ENCODE peak calls at places on chromosomes 13 and 19, in four cellular contexts. One of them, this sample, is unnamed.

GRCh38 chr13:113854238-113855011 is 9.5 kb downstream of the GAS6 start:
- DNase-seq in PC-3: no peak
- DNase-seq in neural progenitor cell: no peak
- DNase-seq in GM23338: no peak
- DNase-seq in this sample: no peak

GRCh38 chr13:49810825-49811526 is 18.5 kb upstream of the KPNA3 start:
- DNase-seq in PC-3: peak; percentile 36
- DNase-seq in neural progenitor cell: no peak
- DNase-seq in GM23338: no peak
- DNase-seq in this sample: no peak

GRCh38 chr13:112143046-112143752 is 76.2 kb downstream of the SOX1 start:
- DNase-seq in PC-3: no peak
- DNase-seq in neural progenitor cell: no peak
- DNase-seq in GM23338: no peak
- DNase-seq in this sample: no peak

GRCh38 chr19:38076337-38076736 is 147.7 kb downstream of the DPF1 start:
- DNase-seq in PC-3: no peak
- DNase-seq in neural progenitor cell: no peak
- DNase-seq in GM23338: no peak
- DNase-seq in this sample: no peak

GRCh38 chr19:46614114-46614701 is 10.7 kb downstream of the PTGIR start:
- DNase-seq in PC-3: peak; percentile 81
- DNase-seq in neural progenitor cell: peak; percentile 86
- DNase-seq in GM23338: peak; percentile 90
- DNase-seq in this sample: peak; percentile 91

GRCh38 chr13:71866173-71867091 is 572 bp downstream of the DACH1 start:
- DNase-seq in PC-3: no peak
- DNase-seq in neural progenitor cell: peak; percentile 71
- DNase-seq in GM23338: peak; percentile 33
- DNase-seq in this sample: peak; percentile 70

GRCh38 chr19:32819415-32820400 is 49.9 kb downstream of the SLC7A9 start:
- DNase-seq in PC-3: no peak
- DNase-seq in neural progenitor cell: no peak
- DNase-seq in GM23338: no peak
- DNase-seq in this sample: no peak

GRCh38 chr19:45973564-45974338 is at the start of gene NOVA2:
- DNase-seq in PC-3: peak; percentile 48
- DNase-seq in neural progenitor cell: peak; percentile 96
- DNase-seq in GM23338: peak; percentile 96
- DNase-seq in this sample: peak; percentile 100

GRCh38 chr19:33416307-33417215 is 43.1 kb downstream of the CEBPG start:
- DNase-seq in PC-3: peak; percentile 77
- DNase-seq in neural progenitor cell: peak; percentile 81
- DNase-seq in GM23338: peak; percentile 90
- DNase-seq in this sample: peak; percentile 87

GRCh38 chr19:485122-485521 is 11.2 kb upstream of the MADCAM1 start:
- DNase-seq in PC-3: no peak
- DNase-seq in neural progenitor cell: no peak
- DNase-seq in GM23338: no peak
- DNase-seq in this sample: no peak

GRCh38 chr13:38636756-38637155 is 50.1 kb upstream of the FREM2 start:
- DNase-seq in PC-3: no peak
- DNase-seq in neural progenitor cell: no peak
- DNase-seq in GM23338: peak; percentile 21
- DNase-seq in this sample: no peak

GRCh38 chr13:64052526-64052925 is 2636.9 kb upstream of the PCDH20 start:
- DNase-seq in PC-3: no peak
- DNase-seq in neural progenitor cell: no peak
- DNase-seq in GM23338: no peak
- DNase-seq in this sample: no peak

GRCh38 chr19:41563847-41564514 is 12.0 kb upstream of the CEACAM21 start:
- DNase-seq in PC-3: peak; percentile 22
- DNase-seq in neural progenitor cell: peak; percentile 9
- DNase-seq in GM23338: peak; percentile 51
- DNase-seq in this sample: no peak

GRCh38 chr19:52961981-52962380 is 700 bp downstream of the ZNF816 start:
- DNase-seq in PC-3: peak; percentile 7
- DNase-seq in neural progenitor cell: peak; percentile 12
- DNase-seq in GM23338: no peak
- DNase-seq in this sample: no peak

GRCh38 chr19:37931941-37932655 is 25.1 kb downstream of the SIPA1L3 start:
- DNase-seq in PC-3: peak; percentile 92
- DNase-seq in neural progenitor cell: peak; percentile 87
- DNase-seq in GM23338: peak; percentile 90
- DNase-seq in this sample: no peak

GRCh38 chr13:83355042-83355441 is 527.2 kb downstream of the SLITRK1 start:
- DNase-seq in PC-3: no peak
- DNase-seq in neural progenitor cell: no peak
- DNase-seq in GM23338: no peak
- DNase-seq in this sample: no peak

GRCh38 chr19:45505151-45505995 is 1.9 kb upstream of the VASP start:
- DNase-seq in PC-3: no peak
- DNase-seq in neural progenitor cell: no peak
- DNase-seq in GM23338: no peak
- DNase-seq in this sample: no peak

GRCh38 chr13:24187185-24187584 is 26.7 kb downstream of the SPATA13 start:
- DNase-seq in PC-3: peak; percentile 25
- DNase-seq in neural progenitor cell: no peak
- DNase-seq in GM23338: no peak
- DNase-seq in this sample: no peak

GRCh38 chr19:28424041-28424440 is 788.9 kb downstream of the UQCRFS1 start:
- DNase-seq in PC-3: no peak
- DNase-seq in neural progenitor cell: peak; percentile 64
- DNase-seq in GM23338: peak; percentile 95
- DNase-seq in this sample: no peak

GRCh38 chr19:16118489-16119033 is 6.9 kb downstream of the RAB8A start:
- DNase-seq in PC-3: no peak
- DNase-seq in neural progenitor cell: no peak
- DNase-seq in GM23338: no peak
- DNase-seq in this sample: no peak

GRCh38 chr19:14556662-14557188 is 15.1 kb downstream of the NDUFB7 start:
- DNase-seq in PC-3: peak; percentile 89
- DNase-seq in neural progenitor cell: peak; percentile 91
- DNase-seq in GM23338: peak; percentile 93
- DNase-seq in this sample: peak; percentile 94

GRCh38 chr13:24671367-24672117 is 8.7 kb upstream of the ATP12A start:
- DNase-seq in PC-3: peak; percentile 86
- DNase-seq in neural progenitor cell: peak; percentile 69
- DNase-seq in GM23338: peak; percentile 87
- DNase-seq in this sample: peak; percentile 82

GRCh38 chr13:82432949-82433348 is 1449.3 kb downstream of the SLITRK1 start:
- DNase-seq in PC-3: no peak
- DNase-seq in neural progenitor cell: no peak
- DNase-seq in GM23338: no peak
- DNase-seq in this sample: no peak

GRCh38 chr13:75633285-75633684 is 2.8 kb upstream of the LMO7 start:
- DNase-seq in PC-3: peak; percentile 66
- DNase-seq in neural progenitor cell: no peak
- DNase-seq in GM23338: no peak
- DNase-seq in this sample: no peak

GRCh38 chr19:49362048-49362925 is at the start of gene TEAD2:
- DNase-seq in PC-3: peak; percentile 63
- DNase-seq in neural progenitor cell: peak; percentile 90
- DNase-seq in GM23338: peak; percentile 89
- DNase-seq in this sample: peak; percentile 69

GRCh38 chr13:77535448-77535847 is at the start of gene SCEL:
- DNase-seq in PC-3: peak; percentile 66
- DNase-seq in neural progenitor cell: no peak
- DNase-seq in GM23338: no peak
- DNase-seq in this sample: no peak

GRCh38 chr13:75432045-75432444 is 49.9 kb downstream of the TBC1D4 start:
- DNase-seq in PC-3: no peak
- DNase-seq in neural progenitor cell: no peak
- DNase-seq in GM23338: peak; percentile 24
- DNase-seq in this sample: no peak

GRCh38 chr13:41213919-41214318 is 19.6 kb upstream of the KBTBD7 start:
- DNase-seq in PC-3: no peak
- DNase-seq in neural progenitor cell: no peak
- DNase-seq in GM23338: no peak
- DNase-seq in this sample: no peak

GRCh38 chr19:49390978-49391304 is 2.9 kb downstream of the KASH5 start:
- DNase-seq in PC-3: no peak
- DNase-seq in neural progenitor cell: no peak
- DNase-seq in GM23338: no peak
- DNase-seq in this sample: no peak

GRCh38 chr13:72109863-72110262 is 242.9 kb upstream of the DACH1 start:
- DNase-seq in PC-3: peak; percentile 67
- DNase-seq in neural progenitor cell: no peak
- DNase-seq in GM23338: no peak
- DNase-seq in this sample: no peak

DNA sequence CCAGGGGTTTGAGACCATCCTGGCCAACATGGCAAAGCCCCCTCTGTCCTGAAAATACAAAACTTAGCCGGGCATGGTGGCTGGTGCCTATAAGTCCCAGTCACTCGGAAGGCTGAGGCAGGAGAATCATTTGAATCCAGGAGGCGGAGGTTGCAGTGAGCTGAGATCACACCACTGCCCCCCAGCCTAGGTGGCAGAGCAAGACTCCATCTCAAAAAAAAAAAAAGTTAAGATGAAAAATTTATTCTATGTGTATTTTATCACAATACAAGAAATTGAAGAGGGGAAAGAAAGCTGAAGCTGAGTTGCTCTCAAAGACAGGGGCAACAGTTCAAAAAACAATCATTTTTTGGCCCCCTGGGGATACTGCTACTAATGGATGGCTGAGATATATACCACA is 31.1 kb downstream of the INSR start:
- DNase-seq in PC-3: no peak
- DNase-seq in neural progenitor cell: no peak
- DNase-seq in GM23338: no peak
- DNase-seq in this sample: no peak
- H3K4me1 ChIP-seq in PC-3: no peaks in the 10 kb centered on the region
- H3K4me1 ChIP-seq in neural progenitor cell: peaks cover 4% of the 10 kb centered on the region
- H3K4me1 ChIP-seq in GM23338: no peaks in the 10 kb centered on the region
- H3K4me1 ChIP-seq in this sample: no peaks in the 10 kb centered on the region

GRCh38 chr19:5129691-5130090 is 160.8 kb downstream of the KDM4B start:
- DNase-seq in PC-3: no peak
- DNase-seq in neural progenitor cell: no peak
- DNase-seq in GM23338: no peak
- DNase-seq in this sample: no peak

GRCh38 chr19:5131866-5132561 is 163.1 kb downstream of the KDM4B start:
- DNase-seq in PC-3: peak; percentile 76
- DNase-seq in neural progenitor cell: peak; percentile 78
- DNase-seq in GM23338: no peak
- DNase-seq in this sample: no peak

GRCh38 chr19:5128932-5129389 is 160.0 kb downstream of the KDM4B start:
- DNase-seq in PC-3: no peak
- DNase-seq in neural progenitor cell: no peak
- DNase-seq in GM23338: no peak
- DNase-seq in this sample: no peak

GRCh38 chr19:5131031-5131865 is 162.3 kb downstream of the KDM4B start:
- DNase-seq in PC-3: no peak
- DNase-seq in neural progenitor cell: no peak
- DNase-seq in GM23338: peak; percentile 34
- DNase-seq in this sample: no peak

GRCh38 chr19:5130371-5131030 is 161.6 kb downstream of the KDM4B start:
- DNase-seq in PC-3: no peak
- DNase-seq in neural progenitor cell: no peak
- DNase-seq in GM23338: no peak
- DNase-seq in this sample: no peak
- TF ChIP-seq EZH2phosphoT487 in PC-3: no peak
- TF ChIP-seq EZH2phosphoT487 in neural progenitor cell: no peak
- TF ChIP-seq EZH2phosphoT487 in GM23338: no peak
- TF ChIP-seq EZH2phosphoT487 in this sample: no peak

GRCh38 chr13:99383511-99383921 is 76.3 kb upstream of the GPR183 start:
- DNase-seq in PC-3: no peak
- DNase-seq in neural progenitor cell: no peak
- DNase-seq in GM23338: no peak
- DNase-seq in this sample: no peak

GRCh38 chr13:99380921-99381645 is 73.9 kb upstream of the GPR183 start:
- DNase-seq in PC-3: no peak
- DNase-seq in neural progenitor cell: no peak
- DNase-seq in GM23338: no peak
- DNase-seq in this sample: no peak

GRCh38 chr13:99383946-99384345 is 76.7 kb upstream of the GPR183 start:
- DNase-seq in PC-3: no peak
- DNase-seq in neural progenitor cell: no peak
- DNase-seq in GM23338: no peak
- DNase-seq in this sample: no peak

GRCh38 chr13:99384468-99384867 is 77.3 kb upstream of the GPR183 start:
- DNase-seq in PC-3: no peak
- DNase-seq in neural progenitor cell: no peak
- DNase-seq in GM23338: no peak
- DNase-seq in this sample: no peak

DNA sequence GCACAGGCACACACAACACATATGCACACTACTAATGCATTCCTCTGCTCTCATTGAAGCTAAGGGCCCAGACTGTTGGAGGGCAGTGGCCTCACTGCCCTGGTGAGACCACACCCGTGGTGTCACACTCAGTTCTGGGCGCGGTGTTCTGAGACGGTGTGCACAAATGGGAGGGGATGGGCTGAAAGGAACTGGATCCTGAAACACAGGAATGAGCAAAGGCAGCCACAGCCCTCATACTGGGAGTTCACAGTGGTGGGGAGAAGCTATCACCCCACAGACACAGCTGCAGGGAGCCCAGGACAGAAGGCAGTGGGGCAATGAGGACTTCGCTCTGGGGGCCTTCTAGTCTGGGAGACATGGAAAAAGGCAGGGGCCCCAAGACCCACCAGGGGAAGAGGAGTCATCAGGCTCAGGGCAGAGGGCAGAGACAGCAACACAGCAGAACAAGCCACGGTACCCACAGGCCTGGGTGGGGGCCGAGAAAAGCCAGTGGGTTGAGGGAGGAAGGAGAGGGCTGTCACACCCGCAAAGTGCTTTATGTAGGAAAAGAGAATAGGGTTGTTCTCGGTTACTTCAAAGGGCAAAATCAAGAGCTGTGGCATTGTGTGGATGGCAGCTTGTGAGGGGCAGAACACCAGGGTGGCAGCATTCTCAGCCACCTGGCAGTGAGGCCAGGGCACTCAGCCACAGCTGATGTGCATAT is 75.4 kb upstream of the GPR183 start:
- DNase-seq in PC-3: no peak
- DNase-seq in neural progenitor cell: no peak
- DNase-seq in GM23338: no peak
- DNase-seq in this sample: no peak
- H3K4me1 ChIP-seq in PC-3: no peaks in the 10 kb centered on the region
- H3K4me1 ChIP-seq in neural progenitor cell: peaks cover 7% of the 10 kb centered on the region
- H3K4me1 ChIP-seq in GM23338: peaks cover 19% of the 10 kb centered on the region
- H3K4me1 ChIP-seq in this sample: no peaks in the 10 kb centered on the region

GRCh38 chr13:52393572-52394357 is 12.2 kb downstream of the THSD1 start:
- DNase-seq in PC-3: peak; percentile 4
- DNase-seq in neural progenitor cell: no peak
- DNase-seq in GM23338: no peak
- DNase-seq in this sample: no peak

GRCh38 chr13:52395704-52396103 is 10.3 kb downstream of the THSD1 start:
- DNase-seq in PC-3: no peak
- DNase-seq in neural progenitor cell: no peak
- DNase-seq in GM23338: no peak
- DNase-seq in this sample: no peak

GRCh38 chr13:52405369-52405766 is 604 bp downstream of the THSD1 start:
- DNase-seq in PC-3: no peak
- DNase-seq in neural progenitor cell: peak; percentile 19
- DNase-seq in GM23338: peak; percentile 28
- DNase-seq in this sample: peak; percentile 41

GRCh38 chr13:52399037-52399436 is 6.9 kb downstream of the THSD1 start:
- DNase-seq in PC-3: no peak
- DNase-seq in neural progenitor cell: no peak
- DNase-seq in GM23338: no peak
- DNase-seq in this sample: no peak

GRCh38 chr13:52399708-52400107 is 6.3 kb downstream of the THSD1 start:
- DNase-seq in PC-3: no peak
- DNase-seq in neural progenitor cell: no peak
- DNase-seq in GM23338: peak; percentile 22
- DNase-seq in this sample: no peak
- TF ChIP-seq EZH2phosphoT487 in PC-3: no peak
- TF ChIP-seq EZH2phosphoT487 in neural progenitor cell: no peak
- TF ChIP-seq EZH2phosphoT487 in GM23338: no peak
- TF ChIP-seq EZH2phosphoT487 in this sample: no peak